ENCODE peak calls at places on chromosomes 12 and 14, in eight cellular contexts. Q is ovary; T is Peyer's patch; L is cardiac muscle cell; W is transverse colon; O is CD4-positive, CD25-positive, alpha-beta regulatory T cell; M is left lung; E is fibroblast of lung. P is an unnamed sample. For H3K4me1, the result is how much of the 10 kb centered on the place peaks cover.

GRCh38 chr14:101917413-101918124 is 46.8 kb upstream of the DYNC1H1 start:
- DNase-seq in W (no peak), O (no peak), T (peak), E (no peak), L (no peak), M (no peak), Q (no peak), P (no peak)

GRCh38 chr14:50232276-50232642 is 881 bp upstream of the SOS2 start:
- DNase-seq in Q (no peak), M (no peak), L (no peak), E (no peak), O (no peak), T (no peak), W (no peak), P (no peak)

GRCh38 chr12:96198970-96199369 is 4.8 kb downstream of the ELK3 start:
- DNase-seq in W (no peak), O (no peak), Q (no peak), M (no peak), T (no peak), L (peak), E (peak), P (no peak)

GRCh38 chr14:84483072-84483410 is 1046.9 kb upstream of the FLRT2 start:
- DNase-seq in O (no peak), T (no peak), L (no peak), W (no peak), E (no peak), M (no peak), Q (no peak), P (no peak)

GRCh38 chr14:95217391-95217900 is 60.1 kb upstream of the DICER1 start:
- DNase-seq in E (peak), L (no peak), T (no peak), O (no peak), Q (no peak), W (no peak), M (no peak), P (no peak)

GRCh38 chr12:131057211-131057721 is 103.6 kb downstream of the ADGRD1 start:
- DNase-seq in M (no peak), W (no peak), Q (no peak), T (peak), E (no peak), L (no peak), O (no peak), P (no peak)

GRCh38 chr12:26031318-26031717 is 72.8 kb downstream of the RASSF8 start:
- DNase-seq in M (no peak), W (no peak), E (no peak), T (no peak), O (no peak), Q (no peak), L (no peak), P (no peak)

GRCh38 chr14:50045039-50045711 is 71.2 kb downstream of the VCPKMT start:
- DNase-seq in W (peak), M (peak), E (peak), Q (no peak), L (peak), O (peak), T (peak), P (peak)

GRCh38 chr12:103627189-103627855 is 40.2 kb downstream of the STAB2 start:
- DNase-seq in T (no peak), L (no peak), W (no peak), M (no peak), E (no peak), Q (no peak), O (no peak), P (no peak)

GRCh38 chr12:94386422-94386821 is 73.2 kb downstream of the CEP83 start:
- DNase-seq in O (no peak), M (no peak), L (peak), E (peak), T (no peak), Q (peak), W (no peak), P (no peak)

GRCh38 chr14:92973265-92973797 is 50.4 kb downstream of the CHGA start:
- DNase-seq in M (peak), W (peak), E (peak), O (no peak), Q (peak), L (peak), T (peak), P (peak)

GRCh38 chr12:57627504-57628279 is 5.3 kb downstream of the B4GALNT1 start:
- DNase-seq in O (no peak), T (no peak), M (no peak), Q (no peak), W (no peak), L (no peak), E (no peak), P (no peak)

GRCh38 chr12:68405292-68405900 is 73.2 kb upstream of the MDM1 start:
- DNase-seq in E (no peak), M (no peak), Q (no peak), O (no peak), L (peak), W (no peak), T (no peak), P (no peak)

GRCh38 chr12:116077431-116077830 is 200.1 kb downstream of the MED13L start:
- DNase-seq in W (no peak), L (no peak), T (no peak), O (no peak), M (no peak), Q (no peak), E (no peak), P (no peak)

GRCh38 chr12:120761581-120761980 is 36.0 kb downstream of the ACADS start:
- DNase-seq in T (no peak), L (peak), M (no peak), E (peak), W (no peak), Q (no peak), O (no peak), P (no peak)

GRCh38 chr14:50961606-50962259 is 17.4 kb upstream of the PYGL start:
- DNase-seq in L (peak), Q (no peak), M (no peak), E (peak), T (no peak), W (no peak), O (no peak), P (peak)

GRCh38 chr12:6551496-6552139 is 4.2 kb downstream of the IFFO1 start:
- DNase-seq in L (peak), O (no peak), M (no peak), Q (no peak), E (peak), W (no peak), T (no peak), P (peak)

GRCh38 chr14:38808734-38809455 is 294.1 kb downstream of the SEC23A start:
- DNase-seq in T (peak), L (no peak), W (peak), E (no peak), O (no peak), M (no peak), Q (no peak), P (no peak)

GRCh38 chr14:69716483-69717187 is 50.3 kb upstream of the SRSF5 start:
- DNase-seq in Q (no peak), L (peak), O (no peak), W (peak), M (no peak), E (peak), T (no peak), P (no peak)

GRCh38 chr12:22409071-22409951 is 74.8 kb upstream of the ST8SIA1 start:
- DNase-seq in W (no peak), T (no peak), M (no peak), Q (no peak), E (no peak), L (no peak), O (no peak), P (no peak)

GRCh38 chr12:132211811-132212210 is 67.6 kb downstream of the NOC4L start:
- DNase-seq in O (no peak), Q (no peak), L (no peak), E (no peak), T (no peak), W (no peak), M (no peak), P (no peak)

GRCh38 chr12:78038986-78039385 is 208.3 kb downstream of the NAV3 start:
- DNase-seq in E (peak), Q (no peak), L (peak), T (no peak), W (no peak), M (no peak), O (no peak), P (no peak)

GRCh38 chr12:78035913-78036658 is 205.4 kb downstream of the NAV3 start:
- DNase-seq in O (no peak), E (peak), T (no peak), Q (no peak), M (peak), W (no peak), L (peak), P (peak)

GRCh38 chr12:78036889-78037288 is 206.2 kb downstream of the NAV3 start:
- DNase-seq in O (no peak), E (no peak), Q (no peak), L (no peak), W (no peak), M (no peak), T (no peak), P (no peak)

GRCh38 chr12:78038541-78038940 is 207.8 kb downstream of the NAV3 start:
- DNase-seq in O (no peak), E (no peak), T (no peak), W (no peak), L (no peak), M (no peak), Q (no peak), P (no peak)

GRCh38 chr12:78037707-78038106 is 207.0 kb downstream of the NAV3 start:
- DNase-seq in W (no peak), E (peak), M (no peak), L (no peak), O (no peak), Q (no peak), T (no peak), P (no peak)
- H3K4me3 ChIP-seq in W (no peak), E (no peak), M (no peak), L (no peak), O (no peak), Q (no peak), T (no peak), P (no peak)

GRCh38 chr14:37588956-37589737 is 5.9 kb downstream of the FOXA1 start:
- DNase-seq in T (no peak), M (no peak), O (no peak), Q (no peak), W (peak), E (no peak), L (no peak), P (no peak)
- H3K4me1 ChIP-seq in T (under half), M (under half), O (under half), Q (under half), W (under half), E (under half), L (under half), P (under half)

DNA sequence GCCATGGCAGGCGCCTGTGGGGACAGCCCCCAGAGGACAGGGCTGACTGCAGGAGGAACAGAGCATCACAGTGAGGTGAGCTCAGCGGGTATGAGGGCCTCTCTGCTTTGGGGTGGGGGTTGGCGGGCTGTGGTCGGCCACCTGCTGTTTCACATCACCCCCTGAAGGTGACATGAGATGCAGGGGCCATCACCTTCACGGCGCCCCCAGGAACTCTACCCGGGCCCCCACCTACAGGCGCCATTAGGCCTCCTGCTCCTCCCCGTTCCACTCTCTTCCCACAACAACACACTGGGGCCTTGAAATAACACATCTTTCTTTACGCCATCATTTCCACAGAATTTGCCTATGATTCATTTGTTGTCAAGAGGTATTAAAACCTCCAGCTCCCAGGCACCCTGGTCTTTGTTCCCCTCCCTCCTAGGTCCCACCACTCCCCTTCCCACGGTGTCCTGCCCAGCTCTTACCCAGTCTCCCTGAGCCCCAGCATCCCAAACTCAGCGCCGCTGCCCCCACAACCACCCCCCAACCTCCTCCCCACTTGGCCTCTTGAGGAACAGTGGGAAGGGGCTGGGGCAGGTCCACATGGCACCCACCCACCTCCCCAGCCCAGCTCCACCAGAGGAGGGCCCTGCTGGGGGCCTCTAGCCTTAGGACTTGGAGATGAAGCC is 12.7 kb upstream of the HDAC7 start:
- DNase-seq in M (no peak), Q (no peak), W (no peak), O (no peak), T (no peak), L (no peak), E (no peak), P (no peak)
- H3K4me3 ChIP-seq in M (no peak), Q (no peak), W (no peak), O (peak), T (no peak), L (no peak), E (no peak), P (no peak)

GRCh38 chr12:39866135-39866534 is 239.7 kb downstream of the SLC2A13 start:
- DNase-seq in O (no peak), E (no peak), L (no peak), M (no peak), W (no peak), T (no peak), Q (no peak), P (no peak)
- H3K4me1 ChIP-seq in O (under half), E (under half), L (under half), M (under half), W (under half), T (under half), Q (under half), P (under half)

P was measured in uterus.